ENCODE peak calls at places on chromosomes 16 and 17, in five cellular contexts. F is A549, L is H1, B is HepG2, Q is K562. C is an unnamed sample.
A peak's percentile ranks its signal among the peaks of the same experiment; 100 is the strongest.

GRCh38 chr16:4067262-4068001 is 48.8 kb downstream of the ADCY9 start:
- DNase-seq in F (no peak), L (peak; percentile 31), B (peak; percentile 15), Q (no peak), C (peak; percentile 27)

GRCh38 chr17:22303865-22304264 is 611.5 kb downstream of the KCNJ18 start:
- DNase-seq in F (no peak), L (no peak), B (no peak), Q (no peak), C (no peak)

GRCh38 chr16:20938426-20938825 is 37.9 kb downstream of the LYRM1 start:
- DNase-seq in F (no peak), L (no peak), B (no peak), Q (no peak), C (peak; percentile 56)

GRCh38 chr17:76678330-76678729 is 32.4 kb downstream of the MXRA7 start:
- DNase-seq in F (no peak), L (no peak), B (no peak), Q (no peak), C (no peak)

GRCh38 chr16:15648135-15648730 is 1.8 kb upstream of the NDE1 start:
- DNase-seq in F (no peak), L (no peak), B (no peak), Q (no peak), C (no peak)

GRCh38 chr17:28718317-28718672 is 627 bp upstream of the RAB34 start:
- DNase-seq in F (no peak), L (no peak), B (no peak), Q (no peak), C (no peak)

GRCh38 chr16:1575578-1575977 is 36.3 kb downstream of the IFT140 start:
- DNase-seq in F (peak; percentile 28), L (no peak), B (peak; percentile 9), Q (no peak), C (no peak)

GRCh38 chr17:18981642-18982424 is 22.7 kb downstream of the FAM83G start:
- DNase-seq in F (peak; percentile 76), L (no peak), B (peak; percentile 87), Q (peak; percentile 53), C (peak; percentile 82)

GRCh38 chr16:67304006-67304405 is 22.5 kb downstream of the KCTD19 start:
- DNase-seq in F (no peak), L (no peak), B (no peak), Q (no peak), C (no peak)

GRCh38 chr17:5775098-5775497 is 190.8 kb upstream of the NLRP1 start:
- DNase-seq in F (no peak), L (no peak), B (no peak), Q (no peak), C (no peak)

GRCh38 chr17:33113281-33114010 is 121.8 kb downstream of the SPACA3 start:
- DNase-seq in F (peak; percentile 32), L (no peak), B (no peak), Q (no peak), C (peak; percentile 2)

GRCh38 chr16:70649300-70649699 is 2.9 kb downstream of the IL34 start:
- DNase-seq in F (no peak), L (no peak), B (no peak), Q (no peak), C (peak; percentile 26)

GRCh38 chr16:12719972-12720371 is 83.7 kb downstream of the CPPED1 start:
- DNase-seq in F (no peak), L (no peak), B (no peak), Q (no peak), C (no peak)

GRCh38 chr16:1002399-1003161 is 21.0 kb downstream of the SOX8 start:
- DNase-seq in F (peak; percentile 90), L (no peak), B (peak; percentile 49), Q (peak; percentile 77), C (peak; percentile 81)

GRCh38 chr16:81730090-81731051 is 48.7 kb upstream of the PLCG2 start:
- DNase-seq in F (peak; percentile 95), L (peak; percentile 99), B (peak; percentile 70), Q (peak; percentile 86), C (peak; percentile 72)

GRCh38 chr16:21625026-21625425 is 25.6 kb downstream of the METTL9 start:
- DNase-seq in F (no peak), L (no peak), B (no peak), Q (no peak), C (no peak)

GRCh38 chr17:37737081-37737480 is 7.8 kb downstream of the HNF1B start:
- DNase-seq in F (peak; percentile 73), L (no peak), B (peak; percentile 36), Q (no peak), C (no peak)

GRCh38 chr17:77657821-77658220 is 300.7 kb upstream of the TNRC6C start:
- DNase-seq in F (no peak), L (no peak), B (no peak), Q (no peak), C (no peak)

GRCh38 chr16:25299792-25300590 is 42.3 kb upstream of the ZKSCAN2 start:
- DNase-seq in F (no peak), L (no peak), B (no peak), Q (no peak), C (no peak)

GRCh38 chr16:88763502-88764053 is 21.4 kb downstream of the PIEZO1 start:
- DNase-seq in F (no peak), L (peak; percentile 85), B (peak; percentile 97), Q (peak; percentile 50), C (no peak)

GRCh38 chr16:53094013-53094630 is 39.3 kb downstream of the CHD9 start:
- DNase-seq in F (peak; percentile 74), L (no peak), B (no peak), Q (peak; percentile 57), C (no peak)

GRCh38 chr17:62703269-62703775 is 75.9 kb downstream of the MRC2 start:
- DNase-seq in F (peak; percentile 70), L (no peak), B (no peak), Q (peak; percentile 26), C (peak; percentile 53)

GRCh38 chr16:87201777-87202176 is 115.4 kb downstream of the C16orf95 start:
- DNase-seq in F (no peak), L (no peak), B (no peak), Q (no peak), C (no peak)

GRCh38 chr16:68086860-68087268 is 1.7 kb downstream of the NFATC3 start:
- DNase-seq in F (no peak), L (no peak), B (no peak), Q (no peak), C (no peak)

GRCh38 chr16:81932668-81933067 is 78.6 kb downstream of the SDR42E1 start:
- DNase-seq in F (no peak), L (peak; percentile 44), B (no peak), Q (no peak), C (no peak)

GRCh38 chr17:30433514-30433913 is 43.7 kb upstream of the GOSR1 start:
- DNase-seq in F (peak; percentile 68), L (no peak), B (no peak), Q (no peak), C (peak; percentile 96)

GRCh38 chr17:78237403-78238012 is 6.1 kb downstream of the TMEM235 start:
- DNase-seq in F (no peak), L (no peak), B (no peak), Q (no peak), C (no peak)

GRCh38 chr16:85832578-85833539 is 33.4 kb downstream of the COX4I1 start:
- DNase-seq in F (no peak), L (no peak), B (no peak), Q (no peak), C (no peak)

GRCh38 chr17:9402590-9403199 is 172.9 kb downstream of the STX8 start:
- DNase-seq in F (peak; percentile 67), L (peak; percentile 76), B (peak; percentile 45), Q (no peak), C (peak; percentile 23)

GRCh38 chr16:77383606-77384187 is 51.1 kb downstream of the ADAMTS18 start:
- DNase-seq in F (no peak), L (no peak), B (peak; percentile 74), Q (no peak), C (no peak)

GRCh38 chr17:81090361-81091133 is 55.6 kb downstream of the BAIAP2 start:
- DNase-seq in F (peak; percentile 44), L (peak; percentile 83), B (no peak), Q (peak; percentile 94), C (no peak)
- TF ChIP-seq MAFK in F (no peak), L (no peak), B (no peak), Q (no peak), C (no peak)

DNA sequence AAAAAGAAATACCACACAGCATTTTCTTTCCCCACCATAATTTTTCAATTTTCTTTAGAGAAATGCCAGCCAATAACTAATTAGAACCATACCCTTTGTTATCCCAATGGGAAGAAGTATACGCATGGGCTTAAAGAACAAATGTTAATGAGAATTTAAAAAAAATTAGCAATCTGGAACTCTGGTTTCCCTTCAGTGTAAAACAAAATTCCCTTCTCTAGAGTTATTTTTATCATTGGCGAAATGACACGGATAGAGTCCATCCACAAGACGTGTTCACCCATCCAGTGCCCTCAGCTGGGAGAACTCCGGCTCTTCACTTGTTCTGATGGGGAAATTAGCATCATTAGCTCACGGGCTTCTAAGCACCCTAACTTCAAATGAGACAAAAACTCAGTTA is 3.3 kb downstream of the NXN start:
- DNase-seq in F (no peak), L (no peak), B (no peak), Q (no peak), C (no peak)
- TF ChIP-seq RAD21 in F (no peak), L (no peak), B (no peak), Q (no peak), C (no peak)

DNA sequence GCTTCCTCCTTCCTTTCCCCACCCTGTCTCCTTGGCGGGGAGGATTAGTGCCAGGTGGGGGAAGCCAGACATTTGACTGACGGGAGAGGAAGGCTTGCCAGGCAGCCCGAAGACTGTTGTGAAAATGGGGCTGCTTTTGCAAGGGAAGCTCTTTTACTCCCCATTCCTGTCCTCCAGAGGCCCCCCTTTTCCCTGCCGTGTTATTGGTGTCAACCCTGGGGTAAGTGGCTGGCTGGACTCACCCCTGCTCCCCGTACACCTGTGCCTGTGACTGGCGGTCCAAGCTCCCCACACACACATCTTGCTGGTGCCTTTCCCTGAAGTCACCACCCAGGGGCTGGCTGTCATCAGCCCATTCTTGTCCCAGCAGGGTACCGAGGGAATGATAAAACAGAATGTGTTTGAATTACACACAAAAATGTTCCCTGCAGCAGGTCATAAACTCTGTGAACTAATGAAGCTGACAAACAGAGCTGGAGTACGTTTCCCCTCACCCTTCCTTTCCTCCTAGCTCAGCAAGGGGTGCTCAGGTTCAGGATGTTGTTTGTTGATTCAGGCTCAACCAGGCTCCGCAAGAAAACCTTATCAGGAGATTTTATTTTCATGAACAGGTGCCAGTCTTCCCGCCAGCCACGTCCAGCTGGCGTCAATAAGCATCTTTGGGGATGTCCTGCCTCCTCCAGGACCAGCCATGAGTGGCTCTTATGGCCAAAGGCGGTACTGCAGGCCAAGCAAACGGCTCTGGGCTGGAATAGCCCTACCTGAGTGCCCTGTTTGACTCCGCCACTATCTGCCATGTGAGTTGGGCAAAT is 4.3 kb upstream of the ARMC7 start:
- DNase-seq in F (peak; percentile 84), L (peak; percentile 81), B (peak; percentile 55), Q (peak; percentile 69), C (peak; percentile 40)
- TF ChIP-seq MAFK in F (no peak), L (no peak), B (no peak), Q (no peak), C (no peak)

DNA sequence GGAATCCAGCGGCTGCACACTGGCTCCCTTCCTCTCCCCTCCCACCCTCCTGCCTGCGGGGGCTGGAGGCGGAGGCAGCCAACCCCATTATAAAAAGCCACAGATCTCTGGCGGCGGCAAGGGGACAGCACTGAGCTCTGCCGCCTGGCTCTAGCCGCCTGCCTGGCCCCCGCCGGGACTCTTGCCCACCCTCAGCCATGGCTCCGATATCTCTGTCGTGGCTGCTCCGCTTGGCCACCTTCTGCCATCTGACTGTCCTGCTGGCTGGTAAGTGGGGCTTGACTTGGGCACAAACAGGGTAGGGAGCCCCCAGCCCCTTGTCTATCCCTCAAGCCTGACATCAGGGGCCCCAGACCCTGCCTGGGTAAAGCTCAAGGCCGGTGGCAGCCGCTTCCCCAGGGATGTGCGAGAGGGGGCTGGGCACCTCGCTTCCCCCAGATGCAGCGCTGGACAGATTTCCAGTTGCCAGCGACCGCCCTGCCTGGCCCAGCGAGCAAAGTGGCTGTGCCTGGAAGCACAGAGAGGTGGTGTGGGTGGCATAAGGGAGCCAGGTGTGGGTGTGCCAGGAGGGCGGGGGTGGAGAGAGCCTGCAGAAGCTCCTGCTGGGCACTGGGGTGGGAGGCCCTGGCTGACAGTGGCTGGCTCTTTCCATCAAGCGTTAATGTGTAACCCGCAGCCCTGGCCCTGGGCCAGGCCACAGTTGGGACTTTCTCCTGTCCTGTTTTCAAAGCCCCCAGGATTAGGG is at the start of gene CX3CL1:
- DNase-seq in F (no peak), L (peak; percentile 77), B (peak; percentile 99), Q (no peak), C (peak; percentile 39)
- TF ChIP-seq RAD21 in F (no peak), L (peak; percentile 22), B (peak; percentile 65), Q (no peak), C (no peak)

C was measured in IMR-90.